ENCODE peak calls at places on chromosomes 2 and 18, in eight cellular contexts. Z is spleen, K is suprapubic skin, V is transverse colon, T is HL-60, H is HCT116, M is GM12878, S is sigmoid colon. N is an unnamed sample.

GRCh38 chr2:17719562-17720371 is 33.8 kb downstream of the SMC6 start:
- DNase-seq in K (no peak), T (no peak), H (peak; percentile 3), M (no peak), V (no peak), S (no peak), Z (no peak), N (peak; percentile 10)

GRCh38 chr18:23662309-23663263 is at the start of gene ANKRD29:
- DNase-seq in V (peak; percentile 44), K (no peak), M (no peak), H (no peak), T (peak; percentile 30), Z (peak; percentile 81), S (peak; percentile 63), N (no peak)

GRCh38 chr2:67930156-67930555 is 132.6 kb downstream of the C1D start:
- DNase-seq in V (no peak), Z (no peak), K (no peak), H (no peak), T (no peak), S (no peak), M (no peak), N (no peak)

GRCh38 chr2:134104754-134105153 is 149.1 kb upstream of the MGAT5 start:
- DNase-seq in K (no peak), M (no peak), V (no peak), T (no peak), Z (no peak), H (no peak), S (no peak), N (no peak)

GRCh38 chr2:106161938-106162814 is 31.9 kb downstream of the UXS1 start:
- DNase-seq in T (no peak), V (no peak), M (no peak), S (no peak), K (no peak), Z (no peak), H (peak; percentile 75), N (peak; percentile 50)

GRCh38 chr2:139876321-139876720 is 1096.1 kb upstream of the NXPH2 start:
- DNase-seq in Z (no peak), K (no peak), T (no peak), V (no peak), M (no peak), S (no peak), H (no peak), N (no peak)

GRCh38 chr2:260507-261161 is 3.2 kb downstream of the SH3YL1 start:
- DNase-seq in T (no peak), M (no peak), S (no peak), H (no peak), K (no peak), Z (no peak), V (no peak), N (no peak)

GRCh38 chr2:186852508-186852907 is 3.5 kb upstream of the ZSWIM2 start:
- DNase-seq in H (no peak), T (no peak), Z (no peak), K (no peak), S (no peak), M (no peak), V (no peak), N (no peak)

GRCh38 chr2:58475756-58476155 is 234.6 kb upstream of the FANCL start:
- DNase-seq in M (no peak), T (no peak), Z (no peak), K (no peak), V (no peak), S (no peak), H (no peak), N (no peak)

GRCh38 chr18:48336332-48336731 is 72.9 kb downstream of the ZBTB7C start:
- DNase-seq in K (no peak), V (no peak), M (no peak), S (no peak), Z (no peak), T (no peak), H (no peak), N (no peak)

GRCh38 chr2:207274541-207274940 is 108.8 kb upstream of the KLF7 start:
- DNase-seq in V (no peak), T (no peak), M (no peak), K (no peak), Z (no peak), S (no peak), H (no peak), N (no peak)

GRCh38 chr2:181239400-181239799 is 217.8 kb upstream of the ITGA4 start:
- DNase-seq in Z (no peak), K (no peak), H (peak; percentile 53), S (no peak), M (no peak), V (no peak), T (no peak), N (no peak)

GRCh38 chr2:105114551-105114950 is 76.7 kb downstream of the MRPS9 start:
- DNase-seq in V (no peak), K (no peak), M (no peak), Z (no peak), T (no peak), H (peak; percentile 51), S (no peak), N (peak; percentile 25)

GRCh38 chr2:43158259-43158880 is 68.0 kb downstream of the ZFP36L2 start:
- DNase-seq in S (peak; percentile 95), H (peak; percentile 19), Z (peak; percentile 92), V (peak; percentile 85), M (no peak), T (peak; percentile 79), K (peak; percentile 89), N (no peak)

GRCh38 chr2:65549262-65550036 is 117.0 kb upstream of the SPRED2 start:
- DNase-seq in K (no peak), Z (no peak), T (no peak), S (no peak), H (no peak), M (no peak), V (no peak), N (no peak)

GRCh38 chr2:65550246-65550645 is 117.8 kb upstream of the SPRED2 start:
- DNase-seq in T (no peak), M (no peak), K (no peak), Z (no peak), V (no peak), S (no peak), H (no peak), N (no peak)

GRCh38 chr2:65545818-65546217 is 113.4 kb upstream of the SPRED2 start:
- DNase-seq in K (no peak), M (no peak), V (no peak), Z (no peak), S (no peak), T (no peak), H (no peak), N (peak; percentile 56)

GRCh38 chr2:65548571-65549261 is 116.3 kb upstream of the SPRED2 start:
- DNase-seq in Z (no peak), K (no peak), V (no peak), M (no peak), T (no peak), H (no peak), S (no peak), N (no peak)

DNA sequence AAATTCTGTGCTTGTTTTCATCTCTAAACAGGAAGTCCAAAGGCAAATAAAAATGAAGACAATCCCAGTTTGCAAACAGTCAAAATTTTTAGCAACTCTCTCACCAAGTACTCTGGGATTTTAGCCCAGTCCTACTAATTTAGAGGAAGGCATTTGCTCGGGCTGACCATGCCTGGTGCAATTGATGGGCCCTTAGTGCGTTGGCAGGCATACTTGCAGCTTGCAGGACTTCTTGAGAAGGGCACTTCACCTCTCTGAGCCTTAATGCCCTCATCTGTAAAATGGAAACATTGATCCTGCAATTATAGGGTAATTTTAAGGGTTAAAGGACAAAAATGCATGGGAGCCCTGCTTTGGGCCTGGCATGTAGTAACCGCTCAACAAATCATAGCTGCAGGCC is 114.0 kb upstream of the SPRED2 start:
- DNase-seq in S (no peak), K (no peak), V (no peak), H (no peak), Z (no peak), M (no peak), T (no peak), N (no peak)
- H3K27ac ChIP-seq in S (no peak overlapping the region), K (no peak overlapping the region), V (no peak overlapping the region), H (no peak overlapping the region), Z (no peak overlapping the region), M (no peak overlapping the region), T (no peak overlapping the region), N (no peak overlapping the region)

DNA sequence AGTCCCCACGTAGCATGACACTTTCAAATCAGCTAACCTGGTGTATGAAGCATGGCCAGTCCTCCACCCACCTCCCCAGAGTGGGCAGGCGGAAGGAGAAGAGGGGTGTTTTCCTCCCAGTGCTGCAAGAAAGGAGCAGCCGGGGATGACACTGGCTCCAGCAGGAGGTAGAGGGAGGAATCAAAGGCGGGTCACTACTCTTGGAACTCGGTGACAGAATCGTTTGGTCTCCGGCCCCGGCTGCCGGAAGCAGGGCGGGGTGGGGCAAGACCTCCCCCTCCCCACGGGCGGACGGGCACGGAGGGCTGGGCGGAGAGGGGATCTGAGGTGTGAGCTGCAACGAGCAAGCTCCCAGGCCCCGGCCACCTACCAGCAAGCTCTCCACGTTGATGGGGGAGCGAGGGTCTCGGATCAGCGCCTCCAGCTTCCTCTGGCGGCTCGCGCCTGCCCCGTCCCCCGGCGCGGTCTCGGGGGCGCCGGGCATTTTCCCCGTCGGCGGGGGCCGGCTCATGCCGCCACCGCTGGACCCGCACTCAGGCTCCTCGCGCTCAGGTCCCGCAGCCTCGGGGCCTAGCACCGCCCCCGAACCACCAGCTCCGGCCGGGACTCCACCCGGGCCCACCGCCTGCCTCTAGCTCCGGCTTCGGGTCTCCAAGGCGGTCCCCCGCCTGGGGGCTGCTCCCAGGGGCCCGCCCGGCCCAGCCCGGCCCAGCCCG is 652 bp downstream of the ROCK2 start:
- DNase-seq in M (no peak), H (no peak), V (peak; percentile 67), S (peak; percentile 80), T (no peak), Z (peak; percentile 91), K (no peak), N (no peak)
- TF ChIP-seq POLR2AphosphoS5 in M (no peak), H (no peak), V (peak; percentile 66), S (peak; percentile 29), T (no peak), Z (peak; percentile 83), K (peak; percentile 59), N (no peak)

GRCh38 chr2:189613077-189613636 is 32.6 kb upstream of the SLC40A1 start:
- DNase-seq in V (no peak), S (no peak), T (no peak), H (no peak), Z (no peak), M (no peak), K (no peak), N (no peak)
- H3K27ac ChIP-seq in V (peak overlapping the region; percentile 14), S (no peak overlapping the region), T (no peak overlapping the region), H (no peak overlapping the region), Z (peak overlapping the region; percentile 58), M (no peak overlapping the region), K (no peak overlapping the region), N (no peak overlapping the region)

GRCh38 chr2:8298783-8299182 is 383.1 kb upstream of the ID2 start:
- DNase-seq in M (no peak), H (no peak), T (peak; percentile 98), V (no peak), Z (no peak), S (peak; percentile 71), K (no peak), N (no peak)

GRCh38 chr2:8297376-8298213 is 384.3 kb upstream of the ID2 start:
- DNase-seq in K (no peak), V (no peak), S (no peak), M (no peak), T (no peak), H (no peak), Z (no peak), N (no peak)

GRCh38 chr2:8300216-8300615 is 381.6 kb upstream of the ID2 start:
- DNase-seq in K (no peak), V (no peak), H (no peak), Z (no peak), T (no peak), M (no peak), S (no peak), N (no peak)

GRCh38 chr2:8300905-8301304 is 381.0 kb upstream of the ID2 start:
- DNase-seq in M (no peak), K (no peak), T (no peak), Z (no peak), S (no peak), V (no peak), H (no peak), N (no peak)

GRCh38 chr2:8296340-8296739 is 385.5 kb upstream of the ID2 start:
- DNase-seq in H (no peak), Z (no peak), M (no peak), T (no peak), S (no peak), K (no peak), V (no peak), N (no peak)
- TF ChIP-seq POLR2AphosphoS5 in H (no peak), Z (no peak), M (no peak), T (no peak), S (no peak), K (no peak), V (no peak), N (no peak)

N was measured in Panc1.